ENCODE peak calls at places on chromosomes 2 and 18, in ten cellular contexts. T is stomach, X is A673, Z is sigmoid colon, Y is left ventricle myocardium inferior, E is kidney, H is lung, V is breast epithelium, L is ovary, D is fibroblast of lung. N is an unnamed sample.

GRCh38 chr18:25805323-25805722 is 285.1 kb downstream of the SS18 start:
- DNase-seq in D (peak; percentile 94), V (no peak), Z (no peak), L (peak; percentile 33), T (no peak), E (no peak), Y (no peak), X (no peak), H (peak; percentile 36), N (peak; percentile 54)

GRCh38 chr2:33000986-33001385 is 54.2 kb downstream of the LTBP1 start:
- DNase-seq in Z (no peak), E (no peak), H (no peak), D (peak; percentile 44), Y (no peak), T (no peak), V (no peak), X (no peak), L (no peak), N (no peak)

GRCh38 chr2:157500334-157500733 is 56.4 kb upstream of the CYTIP start:
- DNase-seq in D (no peak), H (no peak), V (no peak), L (no peak), X (no peak), Y (no peak), E (no peak), Z (no peak), T (no peak), N (no peak)

GRCh38 chr2:176419591-176420071 is 150.4 kb downstream of the MTX2 start:
- DNase-seq in E (no peak), D (peak; percentile 36), T (no peak), X (no peak), L (no peak), Y (no peak), V (no peak), Z (no peak), H (no peak), N (no peak)

GRCh38 chr2:154402138-154402714 is 296.3 kb upstream of the KCNJ3 start:
- DNase-seq in Z (no peak), H (no peak), Y (no peak), T (no peak), E (no peak), V (no peak), L (no peak), X (peak; percentile 74), D (peak; percentile 65), N (no peak)

GRCh38 chr2:127121776-127122176 is 14.8 kb upstream of the BIN1 start:
- DNase-seq in L (no peak), D (no peak), E (peak; percentile 55), Z (peak; percentile 77), T (no peak), X (no peak), Y (peak; percentile 76), H (no peak), V (no peak), N (peak; percentile 89)

GRCh38 chr2:73561422-73561821 is 80.8 kb downstream of the NAT8 start:
- DNase-seq in L (no peak), Z (no peak), T (no peak), H (no peak), Y (no peak), X (no peak), V (no peak), D (peak; percentile 19), E (no peak), N (no peak)

GRCh38 chr2:133773862-133774674 is 205.8 kb upstream of the NCKAP5 start:
- DNase-seq in L (no peak), H (no peak), Y (no peak), V (peak; percentile 68), Z (peak; percentile 66), X (no peak), D (peak; percentile 15), E (no peak), T (no peak), N (no peak)

GRCh38 chr2:182920631-182921056 is 54.2 kb upstream of the FRZB start:
- DNase-seq in L (no peak), Y (no peak), V (no peak), T (no peak), E (no peak), X (no peak), D (no peak), Z (no peak), H (no peak), N (no peak)

GRCh38 chr2:240857039-240858008 is 11.3 kb upstream of the AGXT start:
- DNase-seq in Z (no peak), X (no peak), Y (no peak), D (no peak), H (no peak), L (no peak), E (no peak), V (no peak), T (peak; percentile 63), N (no peak)

GRCh38 chr2:175626796-175627195 is 375.3 kb downstream of the LNPK start:
- DNase-seq in L (no peak), X (no peak), V (no peak), Z (no peak), E (no peak), T (no peak), Y (no peak), D (no peak), H (no peak), N (no peak)

DNA sequence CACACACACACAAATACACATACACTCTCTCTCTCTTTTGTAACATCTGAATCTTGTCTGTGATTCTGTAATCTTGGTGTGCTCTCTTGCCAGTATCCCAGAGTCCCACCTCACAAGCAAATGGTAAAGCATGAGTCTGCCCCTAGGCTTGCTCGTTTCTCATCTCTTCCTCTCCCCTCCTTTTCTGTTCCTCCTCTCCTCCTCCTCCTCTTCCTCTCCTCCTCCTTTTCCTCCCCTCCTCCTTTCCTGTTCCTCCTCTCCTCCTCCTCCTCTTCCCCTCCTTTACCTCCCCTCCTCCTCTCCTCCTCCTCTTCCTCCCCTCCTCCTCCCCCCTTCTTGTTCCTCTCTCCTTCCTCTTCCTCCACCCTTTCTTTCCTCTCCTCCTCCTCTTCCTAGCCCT is 59.0 kb downstream of the TNFRSF11A start:
- DNase-seq in Y (no peak), D (no peak), Z (no peak), T (no peak), E (no peak), L (no peak), V (no peak), H (no peak), X (no peak), N (no peak)
- H3K4me1 ChIP-seq in Y (peaks cover 5% of the 10 kb centered on the region), D (no peaks in the 10 kb centered on the region), Z (no peaks in the 10 kb centered on the region), T (no peaks in the 10 kb centered on the region), E (no peaks in the 10 kb centered on the region), L (no peaks in the 10 kb centered on the region), V (no peaks in the 10 kb centered on the region), H (peaks cover 1% of the 10 kb centered on the region), X (peaks cover 8% of the 10 kb centered on the region), N (no peaks in the 10 kb centered on the region)

DNA sequence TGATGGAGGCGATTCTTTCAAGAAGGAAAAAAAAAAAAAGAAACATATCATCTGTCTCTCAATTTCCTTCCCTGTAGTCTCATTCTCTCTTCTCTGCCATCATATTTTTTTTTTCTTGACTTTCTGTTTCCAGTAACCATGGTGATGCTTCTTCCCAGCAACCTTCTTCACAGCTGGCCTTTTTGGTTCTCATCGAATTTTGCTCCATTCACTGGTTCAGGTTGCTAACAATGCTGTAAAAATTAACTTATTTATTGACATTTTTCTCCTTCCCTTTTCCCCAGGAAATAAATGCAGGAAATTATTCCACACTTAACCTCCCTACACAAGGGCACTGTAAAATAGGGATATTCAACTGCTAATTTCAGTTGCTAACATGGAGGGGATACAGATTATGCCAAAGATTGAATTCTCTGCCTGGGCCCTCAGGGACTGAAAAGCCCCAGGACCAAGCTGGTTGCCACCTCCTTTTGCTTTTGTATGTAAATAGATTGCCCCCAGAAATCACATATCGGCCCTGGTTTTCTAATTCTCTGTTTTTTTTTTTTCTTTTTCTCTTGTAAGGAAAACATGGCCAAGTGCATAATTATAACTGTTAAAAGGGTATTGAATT is 154.7 kb downstream of the MAP2 start:
- DNase-seq in E (no peak), Z (no peak), V (no peak), Y (no peak), H (no peak), T (no peak), D (no peak), L (no peak), X (no peak), N (no peak)
- H3K27ac ChIP-seq in E (no peak overlapping the region), Z (no peak overlapping the region), V (no peak overlapping the region), Y (no peak overlapping the region), H (no peak overlapping the region), T (no peak overlapping the region), D (no peak overlapping the region), L (no peak overlapping the region), X (no peak overlapping the region), N (no peak overlapping the region)

GRCh38 chr2:168482245-168482644 is 26.2 kb downstream of the CERS6 start:
- DNase-seq in T (no peak), E (no peak), Y (no peak), Z (no peak), X (no peak), D (no peak), V (no peak), H (no peak), L (no peak), N (no peak)

GRCh38 chr2:168480825-168481585 is 24.9 kb downstream of the CERS6 start:
- DNase-seq in H (no peak), E (no peak), Z (no peak), L (no peak), T (no peak), V (no peak), D (no peak), X (no peak), Y (no peak), N (no peak)

GRCh38 chr2:168478206-168478605 is 22.1 kb downstream of the CERS6 start:
- DNase-seq in D (no peak), T (no peak), H (no peak), L (no peak), V (no peak), E (no peak), Y (no peak), Z (no peak), X (no peak), N (no peak)

GRCh38 chr2:168482952-168483831 is 27.1 kb downstream of the CERS6 start:
- DNase-seq in X (no peak), E (no peak), V (no peak), H (no peak), D (no peak), L (no peak), T (no peak), Z (no peak), Y (no peak), N (no peak)

DNA sequence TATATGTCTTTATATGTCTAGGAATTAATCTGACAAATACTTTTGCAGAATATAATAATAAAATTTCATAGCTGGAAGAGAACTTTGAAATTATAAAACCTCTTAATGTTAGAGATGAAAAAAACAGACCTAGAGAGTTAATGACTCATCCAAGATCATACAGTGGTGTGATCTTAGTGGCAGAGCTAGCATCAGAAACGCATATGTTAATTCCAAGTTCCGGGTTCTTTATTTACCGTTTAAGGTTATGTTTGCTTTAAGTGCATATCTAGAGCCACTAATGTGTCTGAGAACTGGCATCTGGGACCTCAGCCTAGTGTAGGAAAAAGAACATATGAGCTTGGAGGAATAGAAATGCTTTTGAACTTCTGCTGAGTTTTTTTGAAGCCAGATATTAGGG is 24.3 kb downstream of the CERS6 start:
- DNase-seq in Z (no peak), Y (no peak), H (no peak), E (no peak), X (no peak), T (no peak), V (no peak), L (no peak), D (peak; percentile 38), N (no peak)
- TF ChIP-seq CTCF in Z (no peak), Y (no peak), H (no peak), E (no peak), X (no peak), T (no peak), V (no peak), L (no peak), D (no peak), N (no peak)

GRCh38 chr2:85600951-85601770 is 1.3 kb downstream of the TMEM150A start:
- DNase-seq in E (peak; percentile 55), Z (no peak), H (no peak), T (no peak), Y (no peak), X (no peak), L (no peak), D (no peak), V (no peak), N (no peak)
- H3K4me1 ChIP-seq in E (peaks cover 60% of the 10 kb centered on the region), Z (peaks cover 46% of the 10 kb centered on the region), H (peaks cover 24% of the 10 kb centered on the region), T (peaks cover 89% of the 10 kb centered on the region), Y (peaks cover 68% of the 10 kb centered on the region), X (peaks cover 6% of the 10 kb centered on the region), L (peaks cover 11% of the 10 kb centered on the region), D (peaks cover 24% of the 10 kb centered on the region), V (peaks cover 42% of the 10 kb centered on the region), N (peaks cover 56% of the 10 kb centered on the region)